ENCODE peak calls at places on chromosomes 2 and 18, in ten cellular contexts. X, V, H, I, C, D, O, T, G and S are unnamed samples.

GRCh38 chr2:127572841-127573240 is 37.4 kb downstream of the MYO7B start:
- DNase-seq in V (no peak), T (no peak), I (no peak), C (peak; percentile 7), O (no peak), H (no peak), D (peak; percentile 15), X (no peak), G (no peak), S (no peak)

GRCh38 chr2:136381722-136382633 is 264.0 kb upstream of the CXCR4 start:
- DNase-seq in H (no peak), T (no peak), I (peak; percentile 24), C (peak; percentile 84), V (peak; percentile 27), X (peak; percentile 91), O (no peak), G (peak; percentile 86), D (peak; percentile 68), S (peak; percentile 32)

GRCh38 chr18:448116-448515 is 52.4 kb downstream of the COLEC12 start:
- DNase-seq in C (no peak), D (no peak), T (no peak), V (no peak), I (no peak), G (no peak), X (no peak), O (no peak), H (no peak), S (no peak)

GRCh38 chr2:92072461-92073035 is 2798.7 kb upstream of the TEKT4 start:
- DNase-seq in T (no peak), G (no peak), C (peak; percentile 46), I (no peak), O (no peak), V (no peak), X (no peak), D (no peak), H (no peak), S (no peak)

GRCh38 chr18:59954746-59955145 is 55.0 kb downstream of the PMAIP1 start:
- DNase-seq in T (no peak), I (no peak), V (no peak), X (peak; percentile 16), H (no peak), G (no peak), O (no peak), C (no peak), D (no peak), S (no peak)

GRCh38 chr2:20391951-20392699 is 41.5 kb upstream of the PUM2 start:
- DNase-seq in X (no peak), H (no peak), T (no peak), O (no peak), G (no peak), I (no peak), C (no peak), V (no peak), D (no peak), S (no peak)

GRCh38 chr18:31683968-31684278 is 458 bp downstream of the B4GALT6 start:
- DNase-seq in O (no peak), G (no peak), T (no peak), X (no peak), I (no peak), H (no peak), V (no peak), D (no peak), C (no peak), S (no peak)

GRCh38 chr18:80203243-80203642 is 44.1 kb downstream of the PARD6G start:
- DNase-seq in I (no peak), G (no peak), T (no peak), D (no peak), H (no peak), C (no peak), O (no peak), X (no peak), V (no peak), S (no peak)

GRCh38 chr2:19888831-19889230 is 13.0 kb downstream of the TTC32 start:
- DNase-seq in V (no peak), G (no peak), O (no peak), T (no peak), X (no peak), D (no peak), I (no peak), H (no peak), C (no peak), S (no peak)

GRCh38 chr2:64668542-64668941 is 14.8 kb upstream of the SERTAD2 start:
- DNase-seq in I (no peak), V (no peak), X (no peak), T (no peak), G (no peak), O (no peak), C (no peak), H (no peak), D (no peak), S (no peak)

GRCh38 chr2:218152777-218153176 is 14.0 kb downstream of the CXCR1 start:
- DNase-seq in G (no peak), C (no peak), D (no peak), H (no peak), V (no peak), I (no peak), O (no peak), T (no peak), X (no peak), S (no peak)

GRCh38 chr2:20241973-20242726 is 17.2 kb upstream of the SDC1 start:
- DNase-seq in G (no peak), H (no peak), I (no peak), O (no peak), T (no peak), X (no peak), D (no peak), V (no peak), C (no peak), S (peak; percentile 6)

GRCh38 chr2:106058469-106059137 is 135.5 kb downstream of the UXS1 start:
- DNase-seq in G (no peak), X (no peak), I (no peak), O (no peak), C (no peak), T (no peak), D (no peak), V (no peak), H (no peak), S (no peak)

GRCh38 chr2:71640459-71640858 is 187.1 kb downstream of the DYSF start:
- DNase-seq in X (no peak), G (no peak), T (no peak), V (no peak), I (no peak), D (no peak), H (no peak), C (no peak), O (no peak), S (no peak)

GRCh38 chr2:240360645-240361475 is 74.6 kb upstream of the GPC1 start:
- DNase-seq in O (no peak), D (no peak), G (no peak), X (no peak), H (no peak), I (no peak), V (no peak), C (no peak), T (no peak), S (no peak)

GRCh38 chr18:8847900-8848299 is 142.5 kb downstream of the MTCL1 start:
- DNase-seq in H (no peak), C (no peak), X (no peak), V (no peak), O (no peak), I (no peak), G (no peak), T (no peak), D (no peak), S (no peak)

GRCh38 chr2:108621689-108622681 is 87.7 kb downstream of the LIMS1 start:
- DNase-seq in G (no peak), T (no peak), D (no peak), I (no peak), V (no peak), O (no peak), X (no peak), C (no peak), H (no peak), S (no peak)
- H3K27ac ChIP-seq in G (peak overlapping the region; percentile 69), T (no peak overlapping the region), D (peak overlapping the region; percentile 27), I (no peak overlapping the region), V (peak overlapping the region; percentile 41), O (no peak overlapping the region), X (no peak overlapping the region), C (peak overlapping the region; percentile 83), H (peak overlapping the region; percentile 62), S (peak overlapping the region; percentile 75)

DNA sequence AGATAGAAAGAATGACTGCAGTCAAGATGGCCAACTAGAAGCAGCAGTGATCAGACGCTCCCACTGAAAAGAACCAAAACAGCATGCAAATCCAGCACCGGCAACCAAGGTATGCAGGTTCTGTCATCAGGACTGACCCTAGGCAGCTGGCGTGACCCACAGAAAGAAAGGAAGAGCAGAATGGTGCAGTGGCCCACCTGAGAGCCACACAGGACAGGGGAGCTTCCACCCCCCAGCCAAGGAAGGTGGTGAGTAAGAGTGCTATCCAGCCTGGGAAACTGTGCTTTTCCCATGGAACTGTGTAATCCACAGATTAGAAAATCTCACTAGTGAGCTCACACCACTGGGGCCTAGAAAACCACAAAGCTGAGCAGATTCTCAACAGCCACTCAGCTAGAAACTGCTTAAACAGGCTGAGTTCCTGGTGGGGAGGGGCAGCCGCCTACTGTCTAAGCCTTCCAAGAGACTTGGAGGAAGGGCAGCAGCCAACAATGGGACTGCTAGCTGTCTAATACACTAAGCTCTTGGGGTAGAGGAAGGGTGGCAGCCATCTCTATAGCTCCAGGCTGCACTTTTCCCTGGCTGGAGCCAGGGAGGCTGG is 127.9 kb downstream of the EVA1A start:
- DNase-seq in C (peak; percentile 78), T (no peak), X (peak; percentile 74), D (no peak), H (no peak), V (no peak), O (no peak), G (no peak), I (no peak), S (no peak)
- H3K27ac ChIP-seq in C (no peak overlapping the region), T (no peak overlapping the region), X (peak overlapping the region; percentile 81), D (no peak overlapping the region), H (no peak overlapping the region), V (no peak overlapping the region), O (no peak overlapping the region), G (no peak overlapping the region), I (no peak overlapping the region), S (no peak overlapping the region)

DNA sequence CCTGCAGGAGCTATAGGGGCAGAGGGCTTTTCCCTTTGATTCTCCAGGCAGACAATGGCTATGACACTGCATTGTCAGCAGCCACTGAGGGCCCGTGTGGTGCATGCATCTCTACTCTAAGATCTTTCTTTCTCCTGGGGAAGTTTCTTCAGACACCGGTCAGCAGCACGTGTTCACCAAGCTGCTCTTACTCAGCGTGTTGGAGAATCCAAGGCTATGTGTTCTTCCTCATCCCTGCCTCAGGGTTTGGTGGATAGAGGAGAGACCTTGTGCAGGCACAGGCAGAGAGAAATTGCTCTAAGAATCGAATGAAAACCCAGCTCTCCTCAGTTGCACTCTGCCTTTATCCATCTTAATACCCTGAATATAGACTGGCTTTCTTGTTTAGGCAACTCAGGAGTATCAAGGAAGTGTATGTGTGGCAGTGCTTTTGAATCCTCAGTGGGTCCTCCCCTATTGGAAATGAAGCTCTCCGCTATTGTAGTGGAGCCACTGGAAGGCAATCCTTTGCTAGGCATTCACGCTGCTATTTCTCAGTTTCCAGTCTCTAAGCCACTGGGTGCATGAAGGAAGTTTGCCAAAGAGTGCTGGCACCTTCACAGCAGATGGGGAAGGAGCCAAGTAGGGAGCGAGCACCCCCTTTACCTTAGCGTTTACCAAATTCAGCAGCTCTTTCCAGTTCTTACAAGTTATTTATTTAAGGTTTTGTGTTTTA is 86.9 kb upstream of the EML6 start:
- DNase-seq in H (no peak), C (no peak), T (no peak), V (no peak), D (no peak), O (no peak), I (peak; percentile 53), X (no peak), G (no peak), S (no peak)
- H3K27ac ChIP-seq in H (peak overlapping the region; percentile 11), C (peak overlapping the region; percentile 81), T (peak overlapping the region; percentile 30), V (no peak overlapping the region), D (peak overlapping the region; percentile 7), O (no peak overlapping the region), I (peak overlapping the region; percentile 92), X (no peak overlapping the region), G (no peak overlapping the region), S (no peak overlapping the region)

GRCh38 chr2:238728322-238729260 is 119.3 kb upstream of the TWIST2 start:
- DNase-seq in I (peak; percentile 16), C (no peak), D (peak; percentile 90), X (no peak), V (no peak), O (no peak), G (no peak), H (no peak), T (peak; percentile 46), S (no peak)
- H3K27ac ChIP-seq in I (peak overlapping the region; percentile 40), C (no peak overlapping the region), D (peak overlapping the region; percentile 98), X (no peak overlapping the region), V (no peak overlapping the region), O (no peak overlapping the region), G (no peak overlapping the region), H (no peak overlapping the region), T (peak overlapping the region; percentile 83), S (no peak overlapping the region)